ENCODE peak calls at places on chromosomes 7 and 10, in nine cellular contexts. A, Q, W, F, N, J, T, O and V are unnamed samples.

GRCh38 chr10:78817361-78817760 is 251.4 kb upstream of the ZMIZ1 start:
- DNase-seq in J (no peak), T (no peak), A (no peak), Q (no peak), F (peak), W (peak), N (no peak), O (no peak), V (no peak)

GRCh38 chr10:20494474-20494873 is 402.6 kb downstream of the NEBL start:
- DNase-seq in T (no peak), A (no peak), W (no peak), Q (no peak), N (no peak), F (peak), O (no peak), J (no peak), V (no peak)

GRCh38 chr10:24551161-24551560 is 172.5 kb downstream of the ARHGAP21 start:
- DNase-seq in N (no peak), F (no peak), J (no peak), O (no peak), A (no peak), W (no peak), T (no peak), Q (no peak), V (no peak)

GRCh38 chr7:97187067-97187466 is 69.6 kb downstream of the SDHAF3 start:
- DNase-seq in T (no peak), J (no peak), A (peak), F (peak), O (no peak), W (no peak), Q (peak), N (no peak), V (peak)

GRCh38 chr10:124092270-124093075 is 925 bp downstream of the CHST15 start:
- DNase-seq in F (peak), W (no peak), A (peak), Q (peak), T (peak), O (peak), N (peak), J (no peak), V (no peak)

GRCh38 chr7:102439963-102440795 is 6.8 kb downstream of the ORAI2 start:
- DNase-seq in J (no peak), F (peak), N (peak), O (no peak), A (peak), W (no peak), Q (peak), T (peak), V (peak)

GRCh38 chr10:132464256-132465192 is 67.5 kb downstream of the PWWP2B start:
- DNase-seq in W (peak), N (peak), Q (peak), O (peak), A (no peak), T (peak), F (no peak), J (peak), V (no peak)

GRCh38 chr7:115198143-115198542 is 276.2 kb downstream of the MDFIC start:
- DNase-seq in J (no peak), W (no peak), A (peak), N (no peak), T (no peak), O (no peak), Q (no peak), F (peak), V (no peak)

GRCh38 chr7:142782922-142783900 is 12.4 kb downstream of the PRSS2 start:
- DNase-seq in A (peak), Q (peak), W (peak), O (peak), T (peak), J (peak), F (peak), N (peak), V (peak)

GRCh38 chr10:69685802-69686585 is 55.9 kb downstream of the FAM241B start:
- DNase-seq in A (peak), O (peak), T (no peak), Q (peak), W (no peak), J (no peak), F (peak), N (peak), V (no peak)

GRCh38 chr10:3874988-3875841 is 90.2 kb upstream of the KLF6 start:
- DNase-seq in F (no peak), Q (no peak), O (no peak), J (no peak), N (no peak), A (no peak), T (no peak), W (no peak), V (no peak)

GRCh38 chr10:121337356-121337936 is 260.8 kb downstream of the FGFR2 start:
- DNase-seq in O (no peak), A (no peak), F (no peak), Q (no peak), W (no peak), T (no peak), N (peak), J (no peak), V (no peak)

GRCh38 chr7:19122018-19122588 is 4.7 kb upstream of the TWIST1 start:
- DNase-seq in A (peak), J (no peak), N (no peak), W (no peak), F (no peak), O (no peak), T (no peak), Q (peak), V (no peak)

GRCh38 chr7:54967384-54967783 is 51.4 kb upstream of the EGFR start:
- DNase-seq in N (peak), Q (no peak), W (peak), F (peak), J (no peak), T (no peak), O (no peak), A (no peak), V (no peak)

GRCh38 chr10:81036257-81036656 is 498.6 kb downstream of the SH2D4B start:
- DNase-seq in W (no peak), J (no peak), N (no peak), O (no peak), F (no peak), A (no peak), T (no peak), Q (no peak), V (no peak)

GRCh38 chr10:89793649-89794254 is 92.4 kb downstream of the KIF20B start:
- DNase-seq in T (peak), O (no peak), A (peak), Q (peak), J (no peak), F (peak), W (peak), N (peak), V (peak)

GRCh38 chr10:77393411-77393810 is 244.2 kb downstream of the KCNMA1 start:
- DNase-seq in W (no peak), Q (no peak), T (no peak), F (no peak), O (no peak), J (no peak), A (no peak), N (no peak), V (no peak)

GRCh38 chr7:6015917-6016652 is 7.0 kb downstream of the AIMP2 start:
- DNase-seq in A (peak), F (peak), Q (peak), N (peak), W (peak), O (peak), J (peak), T (peak), V (peak)

GRCh38 chr10:80158598-80159127 is 26.1 kb downstream of the PLAC9 start:
- DNase-seq in O (no peak), Q (peak), F (peak), T (peak), W (peak), A (peak), N (peak), J (peak), V (peak)

GRCh38 chr7:3005257-3005656 is 38.4 kb downstream of the CARD11 start:
- DNase-seq in J (no peak), Q (no peak), O (no peak), T (no peak), W (no peak), F (no peak), A (no peak), N (no peak), V (no peak)

GRCh38 chr7:66683770-66684123 is 55.1 kb downstream of the KCTD7 start:
- DNase-seq in F (no peak), T (no peak), Q (peak), J (no peak), N (no peak), O (no peak), W (no peak), A (no peak), V (no peak)

GRCh38 chr7:90538405-90538804 is 57.7 kb upstream of the CDK14 start:
- DNase-seq in N (no peak), W (no peak), O (no peak), A (no peak), J (no peak), T (no peak), Q (no peak), F (no peak), V (no peak)

GRCh38 chr7:27139335-27140107 is 4.0 kb downstream of the HOXA5 start:
- DNase-seq in W (no peak), T (peak), Q (no peak), N (no peak), J (no peak), F (no peak), O (peak), A (no peak), V (no peak)

GRCh38 chr10:128848807-128849206 is 618.2 kb upstream of the MGMT start:
- DNase-seq in A (no peak), O (no peak), J (no peak), W (no peak), Q (no peak), N (no peak), T (no peak), F (no peak), V (no peak)

GRCh38 chr10:14507156-14507555 is 176.4 kb upstream of the FRMD4A start:
- DNase-seq in W (no peak), T (no peak), O (no peak), Q (no peak), N (no peak), J (no peak), F (no peak), A (no peak), V (no peak)

GRCh38 chr10:102397222-102398171 is 2.0 kb downstream of the NFKB2 start:
- DNase-seq in A (no peak), O (no peak), N (no peak), F (no peak), W (no peak), Q (no peak), T (no peak), J (no peak), V (no peak)

GRCh38 chr7:65397730-65398142 is 24.1 kb downstream of the ZNF92 start:
- DNase-seq in N (no peak), A (peak), W (no peak), Q (peak), J (no peak), F (peak), T (no peak), O (no peak), V (no peak)

GRCh38 chr7:158829021-158829341 is 328 bp downstream of the ESYT2 start:
- DNase-seq in T (peak), A (no peak), Q (peak), O (no peak), J (no peak), N (peak), W (no peak), F (peak), V (no peak)

GRCh38 chr10:14405076-14406065 is 74.6 kb upstream of the FRMD4A start:
- DNase-seq in O (no peak), A (peak), W (no peak), T (no peak), Q (peak), J (no peak), N (no peak), F (peak), V (peak)

GRCh38 chr7:158413962-158414961 is 173.4 kb downstream of the PTPRN2 start:
- DNase-seq in Q (no peak), N (no peak), J (peak), T (no peak), A (peak), O (no peak), W (no peak), F (no peak), V (no peak)

GRCh38 chr10:22183771-22184466 is 33.9 kb downstream of the EBLN1 start:
- DNase-seq in Q (peak), F (no peak), T (no peak), O (no peak), N (no peak), A (peak), W (no peak), J (no peak), V (no peak)

GRCh38 chr7:80918909-80919721 is at the start of gene SEMA3C:
- DNase-seq in A (peak), N (peak), T (peak), Q (peak), J (peak), O (peak), F (peak), W (peak), V (peak)
- H3K4me3 ChIP-seq in A (peak), N (peak), T (no peak), Q (peak), J (peak), O (peak), F (peak), W (peak), V (peak)

GRCh38 chr10:75399461-75400162 is 2.0 kb downstream of the ZNF503 start:
- DNase-seq in O (peak), J (peak), W (peak), T (peak), F (peak), N (peak), Q (peak), A (peak), V (no peak)
- TF ChIP-seq CTCF in O (peak), J (peak), W (no peak), T (peak), F (no peak), N (peak), Q (peak), A (peak), V (peak)

GRCh38 chr7:150715293-150715692 is 1.1 kb upstream of the GIMAP1 start:
- DNase-seq in Q (no peak), N (no peak), W (no peak), T (no peak), F (no peak), O (no peak), J (no peak), A (no peak), V (no peak)

GRCh38 chr7:150717821-150718420 is 1.5 kb downstream of the GIMAP1 start:
- DNase-seq in T (no peak), Q (no peak), W (no peak), O (no peak), A (no peak), J (no peak), N (no peak), F (no peak), V (no peak)

GRCh38 chr7:150716368-150716767 is at the start of gene GIMAP1:
- DNase-seq in J (no peak), Q (no peak), W (peak), A (no peak), T (peak), O (no peak), F (no peak), N (no peak), V (no peak)

GRCh38 chr7:150715738-150716137 is 675 bp upstream of the GIMAP1 start:
- DNase-seq in O (no peak), T (no peak), N (no peak), A (no peak), W (no peak), Q (no peak), F (no peak), J (no peak), V (no peak)

DNA sequence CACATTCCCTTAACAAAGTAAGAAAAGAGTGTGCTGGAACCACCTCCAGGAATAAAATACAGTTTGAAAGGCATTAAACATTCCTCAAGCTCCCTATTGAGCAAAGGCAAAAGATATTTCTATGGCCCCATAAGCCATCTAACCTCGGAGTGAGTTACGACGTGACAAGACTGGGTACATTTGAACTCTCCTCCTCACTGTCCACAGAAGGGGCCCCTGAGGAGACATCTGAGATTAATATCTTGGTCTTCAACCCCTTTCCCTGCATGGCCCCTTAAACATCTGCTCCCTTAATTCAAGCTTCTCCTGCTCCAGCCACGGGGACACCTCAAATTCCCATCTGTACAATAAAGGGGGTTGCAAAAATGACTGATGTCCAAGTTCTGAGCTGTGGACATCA is 526 bp downstream of the GIMAP1 start:
- DNase-seq in T (no peak), J (no peak), O (no peak), Q (no peak), A (no peak), W (no peak), N (no peak), F (no peak), V (no peak)
- H3K4me3 ChIP-seq in T (no peak), J (peak), O (peak), Q (no peak), A (no peak), W (peak), N (peak), F (no peak), V (no peak)

DNA sequence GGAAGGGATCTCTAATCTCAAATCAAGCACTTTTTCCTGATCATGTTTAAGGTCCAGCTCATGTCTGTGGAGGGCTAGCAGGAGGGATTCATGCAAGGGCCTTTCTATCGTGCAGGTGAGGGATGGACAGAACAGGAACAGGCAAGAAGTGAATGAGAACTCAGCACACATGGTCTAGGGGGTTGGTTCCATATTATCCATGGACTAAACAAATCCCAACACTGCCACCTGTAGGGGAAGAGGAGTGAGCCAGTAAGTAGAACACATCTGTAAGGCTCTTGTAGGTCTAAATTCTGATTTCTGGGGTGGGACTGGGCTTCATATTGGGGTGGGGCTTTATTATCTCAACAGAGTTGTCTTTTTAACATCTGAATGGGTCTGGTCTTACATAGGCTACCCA is 138.0 kb upstream of the TARP start:
- DNase-seq in Q (peak), J (no peak), T (no peak), W (no peak), N (no peak), O (no peak), F (no peak), A (peak), V (no peak)
- TF ChIP-seq CTCF in Q (peak), J (no peak), T (no peak), W (no peak), N (no peak), O (peak), F (no peak), A (peak), V (peak)

GRCh38 chr10:99234739-99235468 is 748 bp downstream of the HPSE2 start:
- DNase-seq in F (no peak), W (no peak), J (no peak), T (no peak), A (no peak), O (no peak), N (no peak), Q (peak), V (no peak)
- H3K4me3 ChIP-seq in F (peak), W (no peak), J (no peak), T (no peak), A (no peak), O (peak), N (no peak), Q (peak), V (no peak)

GRCh38 chr7:1274876-1275684 is 42.4 kb downstream of the UNCX start:
- DNase-seq in T (no peak), J (no peak), F (no peak), Q (no peak), A (no peak), W (no peak), O (peak), N (no peak), V (no peak)

GRCh38 chr7:1278543-1278942 is 45.9 kb downstream of the UNCX start:
- DNase-seq in T (no peak), O (no peak), Q (no peak), J (no peak), N (no peak), A (no peak), F (no peak), W (no peak), V (no peak)

GRCh38 chr7:1276626-1277175 is 44.0 kb downstream of the UNCX start:
- DNase-seq in W (no peak), Q (no peak), A (no peak), O (peak), T (no peak), N (no peak), F (no peak), J (no peak), V (no peak)

GRCh38 chr7:1274121-1274875 is 41.6 kb downstream of the UNCX start:
- DNase-seq in T (no peak), F (no peak), O (peak), N (no peak), A (no peak), W (no peak), Q (no peak), J (no peak), V (no peak)

GRCh38 chr7:1275685-1276424 is 43.2 kb downstream of the UNCX start:
- DNase-seq in N (no peak), F (peak), W (no peak), A (no peak), J (no peak), Q (no peak), T (no peak), O (peak), V (no peak)
- TF ChIP-seq CTCF in N (no peak), F (no peak), W (no peak), A (no peak), J (no peak), Q (no peak), T (no peak), O (no peak), V (no peak)

GRCh38 chr10:97764519-97764931 is 7.3 kb downstream of the SFRP5 start:
- DNase-seq in N (no peak), A (no peak), W (no peak), O (no peak), Q (no peak), F (peak), T (no peak), J (no peak), V (no peak)

GRCh38 chr10:97763411-97763810 is 8.4 kb downstream of the SFRP5 start:
- DNase-seq in O (peak), Q (no peak), A (no peak), F (no peak), J (no peak), T (no peak), W (no peak), N (no peak), V (no peak)

GRCh38 chr10:97766106-97766810 is 5.5 kb downstream of the SFRP5 start:
- DNase-seq in T (no peak), F (no peak), N (no peak), J (no peak), W (no peak), A (peak), O (no peak), Q (no peak), V (no peak)

GRCh38 chr10:97763947-97764346 is 7.9 kb downstream of the SFRP5 start:
- DNase-seq in N (no peak), A (no peak), T (no peak), O (no peak), W (no peak), Q (no peak), J (no peak), F (no peak), V (no peak)

GRCh38 chr10:97765201-97765600 is 6.6 kb downstream of the SFRP5 start:
- DNase-seq in J (no peak), W (no peak), Q (no peak), A (no peak), N (no peak), T (no peak), O (no peak), F (no peak), V (no peak)
- H3K4me3 ChIP-seq in J (no peak), W (no peak), Q (no peak), A (no peak), N (no peak), T (no peak), O (no peak), F (no peak), V (no peak)

DNA sequence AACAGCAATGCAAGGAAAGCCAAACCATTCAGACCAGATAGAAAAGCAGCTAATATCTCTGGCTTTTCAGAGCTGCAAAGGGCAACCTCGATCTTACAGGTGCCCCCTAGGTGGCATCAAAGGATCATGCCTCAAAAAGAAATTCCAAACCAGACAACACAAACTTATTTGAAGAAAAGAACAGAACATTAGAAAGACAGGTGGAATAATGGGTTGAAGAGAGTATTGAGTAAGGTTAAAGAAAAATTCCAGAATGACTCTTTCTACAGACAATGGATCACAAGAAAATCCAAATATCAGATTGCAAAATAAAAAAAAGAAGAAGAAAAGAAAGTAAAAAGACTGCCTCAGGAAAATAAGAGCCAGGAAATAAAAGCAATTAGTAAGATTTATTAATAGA is 213.7 kb downstream of the ELMO1 start:
- DNase-seq in A (no peak), W (no peak), F (no peak), N (peak), O (no peak), Q (no peak), J (no peak), T (no peak), V (no peak)
- TF ChIP-seq CTCF in A (peak), W (no peak), F (peak), N (peak), O (peak), Q (peak), J (peak), T (peak), V (no peak)